ENCODE peak calls at places on chromosomes 7 and 10, in five cellular contexts. Q, L, M, N and V are unnamed samples.

GRCh38 chr10:93032105-93032808 is 28.3 kb upstream of the CYP26C1 start:
- DNase-seq in L (no peak), M (no peak), N (no peak), Q (no peak), V (no peak)

GRCh38 chr7:134364619-134365037 is 47.9 kb upstream of the SLC35B4 start:
- DNase-seq in N (no peak), M (peak), L (no peak), Q (no peak), V (peak)

GRCh38 chr7:151642746-151643145 is 123.1 kb upstream of the RHEB start:
- DNase-seq in Q (no peak), M (no peak), N (no peak), L (no peak), V (no peak)

GRCh38 chr7:92360387-92360786 is 86.9 kb upstream of the GATAD1 start:
- DNase-seq in L (no peak), N (no peak), Q (no peak), M (no peak), V (peak)

GRCh38 chr10:49387029-49387428 is 8.9 kb downstream of the DRGX start:
- DNase-seq in Q (no peak), M (peak), L (no peak), N (no peak), V (peak)

GRCh38 chr10:21985541-21985940 is 18.0 kb downstream of the DNAJC1 start:
- DNase-seq in Q (no peak), M (no peak), N (no peak), L (no peak), V (peak)

GRCh38 chr7:94698275-94698674 is 42.3 kb upstream of the SGCE start:
- DNase-seq in M (peak), Q (no peak), L (peak), N (no peak), V (peak)

GRCh38 chr7:93890041-93890463 is 501 bp downstream of the TFPI2 start:
- DNase-seq in M (peak), N (peak), L (peak), Q (peak), V (peak)

GRCh38 chr10:66717221-66717981 is 208.4 kb upstream of the LRRTM3 start:
- DNase-seq in Q (no peak), L (peak), N (no peak), M (no peak), V (no peak)

GRCh38 chr10:3803884-3804741 is 19.1 kb upstream of the KLF6 start:
- DNase-seq in Q (no peak), M (peak), N (no peak), L (peak), V (peak)

GRCh38 chr7:29135851-29136250 is 10.5 kb downstream of the CPVL start:
- DNase-seq in Q (no peak), M (no peak), L (no peak), N (no peak), V (no peak)

GRCh38 chr10:19930936-19931859 is 115.0 kb downstream of the PLXDC2 start:
- DNase-seq in Q (no peak), N (no peak), M (peak), L (peak), V (peak)

GRCh38 chr10:128606041-128606440 is 479.8 kb upstream of the MKI67 start:
- DNase-seq in L (no peak), Q (no peak), N (no peak), M (no peak), V (no peak)

GRCh38 chr7:95772771-95773581 is 622 bp downstream of the DYNC1I1 start:
- DNase-seq in N (peak), M (peak), L (peak), Q (peak), V (no peak)

GRCh38 chr10:83542774-83543291 is 596.5 kb upstream of the GHITM start:
- DNase-seq in Q (no peak), L (no peak), M (peak), N (no peak), V (no peak)

GRCh38 chr7:98354052-98354451 is 46.8 kb downstream of the BAIAP2L1 start:
- DNase-seq in M (no peak), Q (no peak), L (peak), N (no peak), V (no peak)

GRCh38 chr7:116524609-116525297 is at the start of gene CAV1:
- DNase-seq in L (peak), Q (peak), N (no peak), M (peak), V (peak)

GRCh38 chr10:72855129-72855528 is 38.4 kb upstream of the OIT3 start:
- DNase-seq in M (no peak), Q (no peak), L (no peak), N (no peak), V (no peak)

GRCh38 chr7:117600912-117601311 is 121.1 kb downstream of the CFTR start:
- DNase-seq in N (no peak), M (no peak), Q (no peak), L (no peak), V (no peak)

GRCh38 chr7:99219985-99220384 is 12.1 kb upstream of the KPNA7 start:
- DNase-seq in M (no peak), L (no peak), Q (no peak), N (no peak), V (no peak)

GRCh38 chr10:3568983-3569382 is 216.0 kb downstream of the KLF6 start:
- DNase-seq in M (no peak), L (no peak), Q (no peak), N (no peak), V (no peak)

GRCh38 chr10:47438857-47439474 is 44.9 kb downstream of the ANXA8 start:
- DNase-seq in M (peak), L (peak), N (peak), Q (no peak), V (peak)

GRCh38 chr7:98165827-98166667 is 45.2 kb upstream of the BHLHA15 start:
- DNase-seq in M (peak), Q (peak), N (peak), L (peak), V (peak)

GRCh38 chr10:43226851-43227845 is 39.7 kb downstream of the RASGEF1A start:
- DNase-seq in N (no peak), Q (peak), M (no peak), L (no peak), V (no peak)

GRCh38 chr7:132148876-132149275 is 427.4 kb downstream of the PLXNA4 start:
- DNase-seq in N (no peak), M (no peak), Q (no peak), L (no peak), V (no peak)

GRCh38 chr7:77327932-77328628 is 88.1 kb downstream of the GSAP start:
- DNase-seq in Q (no peak), N (no peak), M (no peak), L (no peak), V (no peak)

GRCh38 chr7:74059681-74060588 is 23.7 kb upstream of the LIMK1 start:
- DNase-seq in Q (no peak), L (no peak), M (no peak), N (no peak), V (no peak)

GRCh38 chr10:80253266-80253962 is 36.0 kb downstream of the MAT1A start:
- DNase-seq in M (no peak), L (no peak), N (no peak), Q (no peak), V (no peak)

GRCh38 chr7:45239486-45239885 is 81.9 kb downstream of the RAMP3 start:
- DNase-seq in M (no peak), Q (peak), L (no peak), N (no peak), V (peak)

DNA sequence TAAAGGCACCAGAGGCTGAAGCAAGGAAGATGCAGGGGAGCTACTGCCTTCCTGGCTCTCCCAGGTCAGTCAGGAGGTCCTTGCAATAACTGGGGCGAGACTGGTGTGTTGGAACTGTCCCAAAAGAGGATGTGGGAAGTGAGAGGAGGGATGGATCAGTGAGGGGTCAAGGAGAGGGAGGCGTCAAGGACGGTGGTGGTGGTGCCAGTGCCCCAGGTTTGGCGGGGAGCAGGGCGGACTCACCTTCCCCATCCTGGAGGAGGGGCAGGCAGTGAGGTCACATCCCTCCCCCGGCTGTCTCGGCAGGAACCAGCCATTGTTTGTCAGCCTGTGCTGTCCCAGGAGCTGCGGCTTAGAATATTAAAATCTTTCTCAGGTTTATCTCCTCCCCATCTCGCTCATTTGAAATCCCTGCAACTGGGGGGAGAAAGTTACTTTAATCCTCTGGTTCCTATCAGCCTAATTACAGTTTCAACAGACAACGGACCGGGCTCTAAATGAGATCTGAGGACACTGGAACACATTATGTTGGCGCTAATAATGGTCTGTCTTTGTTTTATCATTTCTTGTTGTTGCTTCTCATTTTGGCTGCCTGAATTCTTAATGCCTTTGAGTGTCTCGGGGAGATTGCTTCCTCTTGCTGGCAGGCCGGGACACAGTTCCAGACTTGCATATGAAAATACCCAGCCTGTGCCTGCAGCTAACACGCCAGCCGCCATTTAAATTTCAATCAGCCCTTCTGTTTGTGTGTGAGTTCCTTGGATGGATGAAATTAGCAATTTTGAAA is 387.5 kb downstream of the RPS24 start:
- DNase-seq in M (no peak), L (peak), Q (no peak), N (no peak), V (no peak)
- H2BK120ac ChIP-seq in M (no peak), L (no peak), Q (no peak), N (no peak), V (no peak)

GRCh38 chr10:79113827-79114226 is 45.1 kb downstream of the ZMIZ1 start:
- DNase-seq in L (no peak), M (no peak), N (no peak), Q (no peak), V (no peak)
- H3K4ac ChIP-seq in L (no peak), M (no peak), N (no peak), Q (no peak), V (peak)

DNA sequence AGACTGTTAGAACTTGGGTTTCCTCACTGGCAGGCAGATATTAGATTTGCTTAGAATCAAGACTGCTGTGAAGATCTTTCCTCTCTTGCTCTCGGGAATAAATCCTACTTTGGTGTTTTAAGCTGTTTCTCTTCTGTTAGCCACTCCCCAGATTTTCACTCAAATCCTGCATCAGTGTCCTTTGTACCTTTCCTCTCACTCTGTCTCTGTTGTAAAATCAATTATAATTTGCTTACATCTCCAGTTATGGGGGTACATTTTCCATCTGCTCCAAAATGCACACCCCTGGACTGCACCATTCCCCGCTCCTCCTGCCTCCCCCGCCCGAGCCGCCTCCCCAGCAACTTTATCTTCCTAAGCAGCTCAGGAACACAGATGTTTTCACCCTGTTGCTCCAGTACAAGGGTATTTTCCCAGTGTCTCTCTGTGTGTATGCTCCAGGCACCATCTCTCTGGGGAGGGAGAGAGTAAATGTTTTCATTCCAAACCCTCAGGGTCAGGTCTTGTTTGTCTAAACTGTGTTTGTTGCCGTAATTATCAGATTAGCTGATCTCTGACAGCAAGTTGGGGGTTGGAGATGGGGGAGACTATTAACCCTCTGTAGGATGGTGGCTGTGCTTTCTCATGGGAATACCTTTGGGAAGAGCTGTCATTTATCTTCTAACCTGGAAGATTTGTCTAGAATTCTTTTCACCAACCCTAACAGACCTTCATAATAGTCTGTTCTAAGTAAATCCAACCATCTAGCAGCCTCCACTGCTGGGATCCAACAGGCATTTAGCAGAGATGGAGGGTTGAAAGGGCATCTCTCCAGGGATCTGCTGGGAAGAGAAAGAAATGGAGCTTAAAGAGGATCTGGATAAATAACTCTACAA is 20.4 kb upstream of the GOT1 start:
- DNase-seq in L (no peak), M (peak), N (no peak), Q (no peak), V (peak)
- H2BK120ac ChIP-seq in L (no peak), M (peak), N (no peak), Q (no peak), V (peak)

GRCh38 chr10:8060010-8060703 is 5.7 kb downstream of the GATA3 start:
- DNase-seq in Q (peak), N (peak), L (no peak), M (peak), V (peak)

GRCh38 chr10:8063128-8063908 is 8.8 kb downstream of the GATA3 start:
- DNase-seq in M (no peak), L (peak), N (no peak), Q (no peak), V (no peak)

GRCh38 chr10:8060704-8061121 is 6.2 kb downstream of the GATA3 start:
- DNase-seq in Q (no peak), L (no peak), M (no peak), N (peak), V (no peak)

GRCh38 chr10:8059191-8059936 is 4.9 kb downstream of the GATA3 start:
- DNase-seq in Q (peak), M (peak), N (peak), L (no peak), V (no peak)

DNA sequence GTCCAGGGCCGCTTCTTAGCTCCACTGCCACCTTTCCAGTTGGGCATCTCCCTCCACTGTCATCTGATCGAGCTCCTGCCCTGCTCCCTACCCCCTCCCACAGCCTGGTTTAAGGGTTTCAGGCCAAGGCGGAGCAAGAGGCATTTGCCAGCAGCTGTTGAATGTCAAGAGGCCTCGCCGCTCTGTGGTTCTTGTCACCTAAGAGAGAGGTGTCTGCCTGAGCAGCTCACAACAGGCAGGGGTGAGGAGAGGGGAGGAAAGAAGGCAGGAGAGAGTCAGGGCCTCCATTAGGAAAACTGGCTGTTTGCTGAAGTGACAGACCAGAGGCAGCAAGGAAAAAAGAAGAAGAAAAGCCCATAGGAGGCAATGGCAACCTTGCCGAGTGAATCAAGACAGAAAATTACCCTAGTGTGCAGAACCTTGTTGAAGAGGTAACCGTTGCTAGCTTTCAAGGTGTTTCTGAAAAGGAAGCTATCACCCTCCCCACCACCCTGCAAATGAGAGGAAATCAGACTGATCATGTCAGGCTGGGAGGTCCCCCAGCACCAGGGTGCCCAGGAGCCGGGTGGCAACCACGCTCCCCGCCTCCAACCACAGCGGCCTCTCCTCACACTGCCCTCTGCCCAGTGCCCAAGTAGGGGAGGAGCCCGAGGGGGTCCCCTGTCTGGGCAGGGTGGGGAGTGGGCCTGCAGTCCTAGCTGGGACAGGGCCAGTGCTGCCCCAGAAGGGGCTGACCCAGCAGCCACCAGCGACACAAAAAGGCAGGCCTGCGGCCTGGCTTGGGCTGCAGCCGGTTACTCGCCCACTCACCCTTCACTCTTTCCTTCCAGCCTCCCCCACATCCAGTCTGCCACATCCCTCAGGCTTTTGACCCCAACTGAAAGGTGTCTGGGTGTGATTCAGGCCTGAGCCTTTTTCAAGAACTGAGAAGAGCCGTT is 7.1 kb downstream of the GATA3 start:
- DNase-seq in M (no peak), L (peak), Q (no peak), N (peak), V (no peak)
- H3K4ac ChIP-seq in M (peak), L (peak), Q (no peak), N (no peak), V (no peak)

DNA sequence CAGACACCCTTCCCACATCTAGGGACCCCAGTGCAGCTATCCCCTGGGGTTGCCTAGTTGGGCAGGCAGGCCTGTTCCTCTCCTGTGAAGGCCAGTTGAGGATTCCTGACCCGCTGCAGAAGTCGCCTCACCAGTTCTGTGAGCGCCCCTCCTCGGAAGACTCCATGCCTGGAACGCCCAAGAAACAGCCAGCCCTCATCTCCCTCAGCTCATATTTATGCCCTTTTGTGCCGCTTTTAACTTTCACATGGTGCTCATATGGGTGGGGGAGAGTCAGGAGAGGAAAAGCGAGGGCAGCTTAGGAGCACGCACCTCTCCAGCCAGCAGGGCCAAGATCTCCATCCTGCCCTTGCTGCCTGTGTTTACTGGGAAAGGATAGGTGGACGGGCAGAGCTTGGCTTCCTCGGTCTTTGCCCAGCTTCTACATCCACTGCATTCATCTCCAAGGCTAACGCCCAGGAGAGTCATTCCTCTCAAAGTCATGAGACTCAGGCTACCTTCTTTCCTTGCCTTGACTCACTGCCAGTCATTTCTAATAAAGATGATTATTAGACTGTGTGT is 286.6 kb downstream of the USP6NL start:
- DNase-seq in L (no peak), M (no peak), N (no peak), Q (peak), V (no peak)
- H2BK120ac ChIP-seq in L (no peak), M (no peak), N (no peak), Q (no peak), V (no peak)

DNA sequence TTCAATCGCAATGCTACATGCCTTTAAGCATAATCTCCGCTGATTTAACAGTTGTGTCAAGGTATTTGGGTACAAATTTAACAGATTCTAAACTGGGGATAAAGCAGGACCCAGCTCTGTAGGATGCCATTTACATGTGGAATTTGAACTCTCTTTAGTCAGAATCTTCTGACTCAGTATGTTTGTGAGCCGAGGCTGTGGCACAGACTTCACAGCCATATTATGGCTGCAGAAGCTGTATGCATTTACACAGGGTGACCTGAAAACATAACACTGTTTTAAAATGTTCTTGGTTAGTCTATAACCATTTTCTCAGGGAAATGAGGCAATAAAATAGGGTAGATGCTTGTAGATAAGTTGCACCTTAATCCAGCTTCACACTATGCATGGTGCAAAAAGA is 8.7 kb downstream of the PDLIM1 start:
- DNase-seq in M (no peak), N (no peak), L (no peak), Q (no peak), V (peak)
- H3K4ac ChIP-seq in M (no peak), N (no peak), L (no peak), Q (no peak), V (no peak)

DNA sequence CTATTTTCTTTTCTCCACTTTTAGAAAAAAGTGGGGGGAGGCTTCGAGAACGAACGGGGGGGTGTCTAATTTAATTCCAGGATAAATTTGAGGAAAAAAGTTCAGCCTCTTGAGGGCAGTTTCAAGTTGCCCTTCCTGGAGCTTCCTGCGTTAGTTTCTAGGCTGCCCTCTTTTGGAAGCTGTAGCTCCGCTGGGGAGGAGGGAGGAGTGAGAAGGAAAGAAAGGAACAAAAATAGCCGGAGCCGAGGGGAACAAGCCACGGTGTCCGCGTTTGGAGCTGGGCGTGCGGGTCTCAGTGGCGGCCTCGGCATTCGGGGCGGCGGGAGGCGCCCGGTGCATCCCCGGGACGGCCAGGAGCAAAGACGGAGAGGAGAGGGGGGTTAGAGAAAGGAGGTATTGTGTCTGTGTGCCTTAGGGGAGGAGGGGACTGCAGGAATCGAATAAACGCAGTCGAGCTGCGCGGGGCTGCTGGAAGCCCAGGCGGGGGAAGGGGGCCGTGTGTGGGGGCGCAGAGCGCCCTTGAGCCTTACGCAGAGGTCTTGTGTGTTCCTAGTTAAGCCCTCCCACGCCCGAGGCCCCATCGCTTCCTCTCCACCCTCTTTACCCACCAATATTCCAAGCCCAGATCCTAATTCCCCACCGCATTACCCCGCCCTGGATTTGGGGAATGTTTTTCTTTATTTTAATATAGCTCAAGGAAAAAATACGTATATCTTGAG is 2.0 kb upstream of the TNRC18 start:
- DNase-seq in N (peak), L (peak), Q (peak), M (peak), V (peak)
- H2BK120ac ChIP-seq in N (peak), L (peak), Q (peak), M (peak), V (peak)